ENCODE peak calls at places on chromosome 16, in nine cellular contexts. S, W, E, C, R, G, H, P and Z are unnamed samples.

GRCh38 chr16:87620201-87620495 is 17.8 kb downstream of the JPH3 start:
- DNase-seq in E (no peak), W (no peak), H (no peak), S (no peak), G (no peak), C (no peak), R (no peak), P (no peak), Z (no peak)

GRCh38 chr16:527015-527903 is at the start of gene CAPN15:
- DNase-seq in P (peak; percentile 87), C (peak; percentile 81), W (peak; percentile 74), S (peak; percentile 69), H (peak; percentile 86), G (peak; percentile 98), E (peak; percentile 89), R (peak; percentile 83), Z (peak; percentile 86)

GRCh38 chr16:57365826-57366536 is 6.3 kb upstream of the CX3CL1 start:
- DNase-seq in S (no peak), C (no peak), H (no peak), R (no peak), W (no peak), P (no peak), G (no peak), E (no peak), Z (no peak)

GRCh38 chr16:68885321-68885720 is 42.0 kb downstream of the TANGO6 start:
- DNase-seq in H (no peak), C (no peak), G (peak; percentile 88), P (no peak), S (no peak), W (no peak), E (no peak), R (no peak), Z (no peak)

GRCh38 chr16:58021661-58022551 is 3.6 kb upstream of the MMP15 start:
- DNase-seq in G (no peak), R (no peak), S (no peak), P (peak; percentile 67), C (no peak), W (peak; percentile 75), H (peak; percentile 77), E (no peak), Z (peak; percentile 38)

GRCh38 chr16:918741-919657 is 51.8 kb downstream of the LMF1 start:
- DNase-seq in G (no peak), C (no peak), P (no peak), R (no peak), S (no peak), H (no peak), E (no peak), W (no peak), Z (no peak)

GRCh38 chr16:60755907-60756306 is 1280.3 kb downstream of the CDH8 start:
- DNase-seq in E (no peak), P (no peak), R (no peak), C (no peak), W (no peak), G (no peak), S (no peak), H (peak; percentile 6), Z (no peak)

GRCh38 chr16:27242868-27243590 is 25.5 kb downstream of the NSMCE1 start:
- DNase-seq in G (peak; percentile 86), S (no peak), H (no peak), C (no peak), E (no peak), R (no peak), W (peak; percentile 96), P (peak; percentile 98), Z (peak; percentile 95)

GRCh38 chr16:641326-642188 is at the start of gene MCRIP2:
- DNase-seq in G (peak; percentile 96), H (peak; percentile 54), S (no peak), W (peak; percentile 70), E (peak; percentile 89), P (peak; percentile 59), C (peak; percentile 52), R (peak; percentile 92), Z (peak; percentile 71)

GRCh38 chr16:85557976-85558589 is 55.0 kb upstream of the GSE1 start:
- DNase-seq in H (peak; percentile 40), E (no peak), W (no peak), G (peak; percentile 94), C (no peak), P (peak; percentile 19), S (no peak), R (peak; percentile 82), Z (no peak)

GRCh38 chr16:17434006-17434405 is 36.8 kb downstream of the XYLT1 start:
- DNase-seq in P (no peak), H (no peak), W (peak; percentile 57), R (no peak), G (no peak), E (no peak), S (no peak), C (no peak), Z (peak; percentile 10)